ENCODE peak calls at places on chromosomes 4 and X, in eight cellular contexts. B, K, L, V, Z, G, U and M are unnamed samples.

GRCh38 chr4:2333916-2334644 is 72.2 kb upstream of the MXD4 start:
- DNase-seq in L (no peak), Z (no peak), V (no peak), B (no peak), K (no peak), G (no peak), U (no peak), M (no peak)

GRCh38 chrX:102840871-102841705 is 96.0 kb upstream of the RAB40AL start:
- DNase-seq in K (no peak), B (no peak), L (no peak), V (no peak), Z (no peak), G (no peak), U (no peak), M (peak)

GRCh38 chr4:15652191-15652590 is 3.0 kb downstream of the FBXL5 start:
- DNase-seq in B (no peak), G (no peak), L (no peak), V (no peak), K (no peak), U (no peak), Z (no peak), M (no peak)

GRCh38 chr4:178174756-178175155 is 732.5 kb upstream of the AGA start:
- DNase-seq in V (no peak), L (no peak), B (no peak), U (no peak), K (no peak), G (no peak), Z (no peak), M (no peak)

GRCh38 chr4:186764457-186764856 is 40.8 kb upstream of the FAT1 start:
- DNase-seq in K (no peak), L (no peak), U (no peak), Z (no peak), B (no peak), V (no peak), G (no peak), M (no peak)

GRCh38 chrX:371907-372306 is 14.8 kb downstream of the PPP2R3B start:
- DNase-seq in B (no peak), G (no peak), L (no peak), Z (no peak), U (no peak), K (no peak), V (no peak), M (no peak)

GRCh38 chr4:76233534-76233933 is 18.0 kb upstream of the FAM47E start:
- DNase-seq in Z (no peak), G (no peak), U (no peak), K (no peak), B (no peak), L (no peak), V (peak), M (no peak)

GRCh38 chrX:44915361-44915868 is 42.4 kb downstream of the KDM6A start:
- DNase-seq in L (no peak), K (no peak), Z (no peak), V (no peak), B (no peak), U (no peak), G (no peak), M (no peak)

GRCh38 chrX:19554786-19555185 is 39.5 kb upstream of the MAP3K15 start:
- DNase-seq in U (no peak), V (no peak), K (no peak), B (no peak), L (no peak), Z (no peak), G (no peak), M (peak)

GRCh38 chrX:77768787-77769186 is 17.2 kb downstream of the ATRX start:
- DNase-seq in V (no peak), K (no peak), B (no peak), L (no peak), Z (no peak), G (no peak), U (no peak), M (no peak)

GRCh38 chr4:11535333-11535732 is 106.6 kb upstream of the HS3ST1 start:
- DNase-seq in B (no peak), Z (no peak), L (no peak), K (no peak), U (no peak), G (no peak), V (no peak), M (no peak)

GRCh38 chr4:188412499-188412898 is 273.3 kb downstream of the TRIML1 start:
- DNase-seq in U (no peak), K (no peak), Z (no peak), L (no peak), B (no peak), G (no peak), V (no peak), M (no peak)

GRCh38 chr4:102623622-102624021 is 122.5 kb downstream of the NFKB1 start:
- DNase-seq in Z (no peak), B (no peak), V (no peak), L (no peak), G (no peak), U (no peak), K (no peak), M (peak)